ENCODE peak calls at places on chromosome 22, in seven cellular contexts. One of them, this sample, is unnamed.

GRCh38 chr22:38419121-38419863 is 35.7 kb downstream of the KCNJ4 start:
- DNase-seq in transverse colon: no peak
- DNase-seq in heart left ventricle: no peak
- DNase-seq in adrenal gland: no peak
- DNase-seq in H54: no peak
- DNase-seq in A549: no peak
- DNase-seq in K562: no peak
- DNase-seq in this sample: peak; percentile 67

GRCh38 chr22:35921777-35922176 is 106.8 kb downstream of the RBFOX2 start:
- DNase-seq in transverse colon: peak; percentile 70
- DNase-seq in heart left ventricle: peak; percentile 71
- DNase-seq in adrenal gland: peak; percentile 85
- DNase-seq in H54: peak; percentile 18
- DNase-seq in A549: peak; percentile 83
- DNase-seq in K562: peak; percentile 13
- DNase-seq in this sample: peak; percentile 68

GRCh38 chr22:43273902-43274484 is 69.2 kb downstream of the SCUBE1 start:
- DNase-seq in transverse colon: no peak
- DNase-seq in heart left ventricle: no peak
- DNase-seq in adrenal gland: peak; percentile 70
- DNase-seq in H54: peak; percentile 54
- DNase-seq in A549: peak; percentile 61
- DNase-seq in K562: peak; percentile 64
- DNase-seq in this sample: peak; percentile 32

GRCh38 chr22:35766654-35767580 is 49.2 kb downstream of the APOL5 start:
- DNase-seq in transverse colon: no peak
- DNase-seq in heart left ventricle: no peak
- DNase-seq in adrenal gland: no peak
- DNase-seq in H54: no peak
- DNase-seq in A549: no peak
- DNase-seq in K562: no peak
- DNase-seq in this sample: no peak

GRCh38 chr22:41023299-41023623 is 69.1 kb upstream of the EP300 start:
- DNase-seq in transverse colon: no peak
- DNase-seq in heart left ventricle: no peak
- DNase-seq in adrenal gland: no peak
- DNase-seq in H54: no peak
- DNase-seq in A549: no peak
- DNase-seq in K562: no peak
- DNase-seq in this sample: no peak

GRCh38 chr22:38948181-38948940 is 9.0 kb upstream of the APOBEC3A start:
- DNase-seq in transverse colon: peak; percentile 6
- DNase-seq in heart left ventricle: no peak
- DNase-seq in adrenal gland: no peak
- DNase-seq in H54: no peak
- DNase-seq in A549: no peak
- DNase-seq in K562: no peak
- DNase-seq in this sample: no peak

GRCh38 chr22:24989541-24989951 is 37.0 kb downstream of the KIAA1671 start:
- DNase-seq in transverse colon: no peak
- DNase-seq in heart left ventricle: no peak
- DNase-seq in adrenal gland: no peak
- DNase-seq in H54: no peak
- DNase-seq in A549: no peak
- DNase-seq in K562: no peak
- DNase-seq in this sample: peak; percentile 56

GRCh38 chr22:47270463-47271135 is 508.1 kb downstream of the TBC1D22A start:
- DNase-seq in transverse colon: no peak
- DNase-seq in heart left ventricle: no peak
- DNase-seq in adrenal gland: no peak
- DNase-seq in H54: no peak
- DNase-seq in A549: no peak
- DNase-seq in K562: peak; percentile 9
- DNase-seq in this sample: no peak

GRCh38 chr22:38189104-38189503 is 7.5 kb upstream of the PLA2G6 start:
- DNase-seq in transverse colon: no peak
- DNase-seq in heart left ventricle: no peak
- DNase-seq in adrenal gland: no peak
- DNase-seq in H54: no peak
- DNase-seq in A549: no peak
- DNase-seq in K562: no peak
- DNase-seq in this sample: no peak

GRCh38 chr22:42742940-42743339 is 22.3 kb upstream of the A4GALT start:
- DNase-seq in transverse colon: no peak
- DNase-seq in heart left ventricle: peak; percentile 66
- DNase-seq in adrenal gland: no peak
- DNase-seq in H54: no peak
- DNase-seq in A549: no peak
- DNase-seq in K562: peak; percentile 72
- DNase-seq in this sample: no peak

GRCh38 chr22:33971561-33971961 is 51.3 kb upstream of the LARGE1 start:
- DNase-seq in transverse colon: no peak
- DNase-seq in heart left ventricle: no peak
- DNase-seq in adrenal gland: no peak
- DNase-seq in H54: no peak
- DNase-seq in A549: no peak
- DNase-seq in K562: no peak
- DNase-seq in this sample: no peak

GRCh38 chr22:42228480-42228879 is 42.0 kb downstream of the TCF20 start:
- DNase-seq in transverse colon: no peak
- DNase-seq in heart left ventricle: no peak
- DNase-seq in adrenal gland: peak; percentile 43
- DNase-seq in H54: no peak
- DNase-seq in A549: no peak
- DNase-seq in K562: no peak
- DNase-seq in this sample: no peak

GRCh38 chr22:48488149-48488551 is 1339.5 kb downstream of the BRD1 start:
- DNase-seq in transverse colon: no peak
- DNase-seq in heart left ventricle: no peak
- DNase-seq in adrenal gland: no peak
- DNase-seq in H54: no peak
- DNase-seq in A549: peak; percentile 37
- DNase-seq in K562: no peak
- DNase-seq in this sample: no peak

GRCh38 chr22:35915477-35916013 is 113.1 kb downstream of the RBFOX2 start:
- DNase-seq in transverse colon: no peak
- DNase-seq in heart left ventricle: no peak
- DNase-seq in adrenal gland: no peak
- DNase-seq in H54: no peak
- DNase-seq in A549: no peak
- DNase-seq in K562: no peak
- DNase-seq in this sample: no peak

GRCh38 chr22:23857606-23858483 is at the start of gene SLC2A11:
- DNase-seq in transverse colon: peak; percentile 97
- DNase-seq in heart left ventricle: peak; percentile 99
- DNase-seq in adrenal gland: peak; percentile 97
- DNase-seq in H54: peak; percentile 94
- DNase-seq in A549: peak; percentile 95
- DNase-seq in K562: peak; percentile 84
- DNase-seq in this sample: peak; percentile 98
- TF ChIP-seq POLR2A in transverse colon: peak; percentile 83
- TF ChIP-seq POLR2A in heart left ventricle: peak; percentile 43
- TF ChIP-seq POLR2A in adrenal gland: peak; percentile 49
- TF ChIP-seq POLR2A in H54: peak; percentile 51
- TF ChIP-seq POLR2A in A549: peak; percentile 92
- TF ChIP-seq POLR2A in K562: peak; percentile 82
- TF ChIP-seq POLR2A in this sample: peak; percentile 28

DNA sequence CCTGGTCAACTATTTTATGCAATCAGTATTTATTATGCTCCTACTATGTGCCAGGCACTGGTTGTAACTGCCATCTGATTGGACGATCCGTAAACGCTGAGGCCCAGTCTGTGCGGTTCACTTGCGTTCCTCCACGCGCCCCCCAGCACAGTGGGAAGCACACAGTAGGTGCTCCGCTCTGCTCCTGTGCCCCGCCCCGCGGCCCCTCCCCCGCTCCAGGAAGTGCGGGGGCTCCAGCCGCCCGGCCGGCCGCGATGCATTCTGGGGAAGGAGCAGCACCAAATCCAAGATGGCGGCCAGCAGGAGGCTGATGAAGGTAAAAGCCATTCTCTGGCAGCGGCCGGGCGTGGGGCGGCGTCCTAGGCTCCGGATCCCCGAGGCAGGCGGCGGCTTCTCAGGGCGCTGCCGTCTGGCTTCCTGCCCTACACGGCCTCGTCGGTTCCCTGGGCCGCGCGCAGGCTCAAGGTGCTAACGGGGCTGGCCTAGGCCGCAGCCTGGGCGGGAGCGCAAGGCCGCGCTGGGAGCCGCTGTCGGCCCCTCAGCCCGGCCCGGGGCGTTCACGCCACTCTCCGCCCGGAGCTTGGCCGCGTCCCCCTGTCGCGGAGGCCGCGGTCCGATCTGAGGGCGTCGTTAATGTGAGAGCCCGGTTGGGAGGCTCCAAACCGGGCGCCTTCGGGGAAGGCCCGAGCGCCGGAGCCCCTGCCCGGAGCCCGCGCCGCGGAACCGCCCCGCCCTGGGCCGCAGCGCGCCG is at the start of gene UBE2L3:
- DNase-seq in transverse colon: peak; percentile 88
- DNase-seq in heart left ventricle: peak; percentile 86
- DNase-seq in adrenal gland: peak; percentile 80
- DNase-seq in H54: peak; percentile 61
- DNase-seq in A549: peak; percentile 83
- DNase-seq in K562: peak; percentile 100
- DNase-seq in this sample: peak; percentile 75
- TF ChIP-seq POLR2A in transverse colon: peak; percentile 50
- TF ChIP-seq POLR2A in heart left ventricle: no peak
- TF ChIP-seq POLR2A in adrenal gland: no peak
- TF ChIP-seq POLR2A in H54: peak; percentile 58
- TF ChIP-seq POLR2A in A549: peak; percentile 41
- TF ChIP-seq POLR2A in K562: no peak
- TF ChIP-seq POLR2A in this sample: peak; percentile 69

GRCh38 chr22:32648486-32648885 is 153.0 kb upstream of the TIMP3 start:
- DNase-seq in transverse colon: no peak
- DNase-seq in heart left ventricle: no peak
- DNase-seq in adrenal gland: no peak
- DNase-seq in H54: no peak
- DNase-seq in A549: no peak
- DNase-seq in K562: no peak
- DNase-seq in this sample: no peak

GRCh38 chr22:32643246-32643645 is 158.3 kb upstream of the TIMP3 start:
- DNase-seq in transverse colon: no peak
- DNase-seq in heart left ventricle: no peak
- DNase-seq in adrenal gland: no peak
- DNase-seq in H54: no peak
- DNase-seq in A549: no peak
- DNase-seq in K562: no peak
- DNase-seq in this sample: no peak

GRCh38 chr22:32646476-32646875 is 155.0 kb upstream of the TIMP3 start:
- DNase-seq in transverse colon: no peak
- DNase-seq in heart left ventricle: no peak
- DNase-seq in adrenal gland: no peak
- DNase-seq in H54: no peak
- DNase-seq in A549: no peak
- DNase-seq in K562: no peak
- DNase-seq in this sample: no peak

GRCh38 chr22:32649515-32650200 is 151.8 kb upstream of the TIMP3 start:
- DNase-seq in transverse colon: peak; percentile 31
- DNase-seq in heart left ventricle: peak; percentile 50
- DNase-seq in adrenal gland: no peak
- DNase-seq in H54: no peak
- DNase-seq in A549: peak; percentile 14
- DNase-seq in K562: peak; percentile 11
- DNase-seq in this sample: no peak

GRCh38 chr22:32644252-32645100 is 157.0 kb upstream of the TIMP3 start:
- DNase-seq in transverse colon: peak; percentile 50
- DNase-seq in heart left ventricle: peak; percentile 77
- DNase-seq in adrenal gland: peak; percentile 57
- DNase-seq in H54: no peak
- DNase-seq in A549: no peak
- DNase-seq in K562: no peak
- DNase-seq in this sample: peak; percentile 48
- TF ChIP-seq POLR2A in transverse colon: no peak
- TF ChIP-seq POLR2A in heart left ventricle: no peak
- TF ChIP-seq POLR2A in adrenal gland: no peak
- TF ChIP-seq POLR2A in H54: no peak
- TF ChIP-seq POLR2A in A549: no peak
- TF ChIP-seq POLR2A in K562: no peak
- TF ChIP-seq POLR2A in this sample: no peak

GRCh38 chr22:45235851-45236342 is 4.8 kb downstream of the KIAA0930 start:
- DNase-seq in transverse colon: peak; percentile 36
- DNase-seq in heart left ventricle: peak; percentile 20
- DNase-seq in adrenal gland: no peak
- DNase-seq in H54: no peak
- DNase-seq in A549: no peak
- DNase-seq in K562: no peak
- DNase-seq in this sample: no peak
- TF ChIP-seq POLR2A in transverse colon: no peak
- TF ChIP-seq POLR2A in heart left ventricle: no peak
- TF ChIP-seq POLR2A in adrenal gland: no peak
- TF ChIP-seq POLR2A in H54: no peak
- TF ChIP-seq POLR2A in A549: no peak
- TF ChIP-seq POLR2A in K562: no peak
- TF ChIP-seq POLR2A in this sample: no peak

DNA sequence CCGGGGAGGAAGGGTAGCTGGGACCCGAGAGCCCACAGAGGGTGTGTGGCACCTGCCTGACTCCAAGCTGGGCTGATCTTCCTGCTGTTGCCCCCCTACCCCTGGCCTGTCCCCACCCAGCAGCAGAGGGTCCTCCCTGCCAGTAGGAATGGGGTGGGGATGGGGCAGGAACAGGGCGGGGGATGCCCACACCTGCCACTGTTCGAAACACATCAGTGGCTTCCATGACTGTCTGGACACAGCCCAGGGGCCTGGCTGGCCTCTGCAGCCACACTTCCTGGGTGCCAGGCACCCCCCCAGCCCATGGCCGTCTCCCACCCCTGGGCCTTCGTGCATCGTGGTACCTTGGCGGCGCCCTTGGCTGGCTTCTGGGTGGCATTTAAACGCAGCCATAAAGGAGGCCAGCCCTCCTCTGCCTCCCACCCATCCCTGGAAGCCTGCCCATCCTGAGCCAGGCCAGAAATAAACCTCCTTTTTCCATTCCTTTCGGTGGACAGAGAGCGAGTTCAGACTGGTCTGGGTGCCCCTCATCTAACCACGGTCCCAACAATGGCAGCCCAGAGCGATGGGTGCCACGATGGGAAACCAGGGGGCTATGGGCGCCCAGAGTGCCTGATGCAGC is 745 bp upstream of the SHISAL1 start:
- DNase-seq in transverse colon: no peak
- DNase-seq in heart left ventricle: no peak
- DNase-seq in adrenal gland: no peak
- DNase-seq in H54: no peak
- DNase-seq in A549: no peak
- DNase-seq in K562: no peak
- DNase-seq in this sample: no peak
- TF ChIP-seq POLR2A in transverse colon: no peak
- TF ChIP-seq POLR2A in heart left ventricle: no peak
- TF ChIP-seq POLR2A in adrenal gland: no peak
- TF ChIP-seq POLR2A in H54: no peak
- TF ChIP-seq POLR2A in A549: no peak
- TF ChIP-seq POLR2A in K562: no peak
- TF ChIP-seq POLR2A in this sample: no peak

GRCh38 chr22:20304646-20305045 is 15.2 kb downstream of the DGCR6L start:
- DNase-seq in transverse colon: no peak
- DNase-seq in heart left ventricle: no peak
- DNase-seq in adrenal gland: no peak
- DNase-seq in H54: no peak
- DNase-seq in A549: no peak
- DNase-seq in K562: no peak
- DNase-seq in this sample: no peak
- TF ChIP-seq POLR2A in transverse colon: no peak
- TF ChIP-seq POLR2A in heart left ventricle: no peak
- TF ChIP-seq POLR2A in adrenal gland: no peak
- TF ChIP-seq POLR2A in H54: no peak
- TF ChIP-seq POLR2A in A549: no peak
- TF ChIP-seq POLR2A in K562: no peak
- TF ChIP-seq POLR2A in this sample: no peak

This sample was measured in thyroid gland.